ENCODE peak calls at places on chromosomes 2 and 18, in nine cellular contexts. One of them, this sample, is unnamed.

GRCh38 chr2:222903234-222904220 is 42.7 kb downstream of the ACSL3 start:
- DNase-seq in GM10248: peak; percentile 66
- DNase-seq in RWPE1: peak; percentile 42
- DNase-seq in heart left ventricle: no peak
- DNase-seq in HepG2: peak; percentile 86
- DNase-seq in GM20000: peak; percentile 63
- DNase-seq in WTC11: no peak
- DNase-seq in fibroblast of mammary gland: peak; percentile 71
- DNase-seq in OCI-LY7: peak; percentile 67
- DNase-seq in this sample: no peak

GRCh38 chr2:197599285-197599965 is 76.0 kb downstream of the RFTN2 start:
- DNase-seq in GM10248: peak; percentile 51
- DNase-seq in RWPE1: peak; percentile 42
- DNase-seq in heart left ventricle: no peak
- DNase-seq in HepG2: peak; percentile 69
- DNase-seq in GM20000: peak; percentile 60
- DNase-seq in WTC11: peak; percentile 32
- DNase-seq in fibroblast of mammary gland: peak; percentile 71
- DNase-seq in OCI-LY7: peak; percentile 63
- DNase-seq in this sample: no peak

GRCh38 chr2:134310450-134311079 is 56.7 kb downstream of the MGAT5 start:
- DNase-seq in GM10248: no peak
- DNase-seq in RWPE1: no peak
- DNase-seq in heart left ventricle: no peak
- DNase-seq in HepG2: no peak
- DNase-seq in GM20000: no peak
- DNase-seq in WTC11: no peak
- DNase-seq in fibroblast of mammary gland: peak; percentile 4
- DNase-seq in OCI-LY7: no peak
- DNase-seq in this sample: no peak

GRCh38 chr2:170324640-170325046 is 146.7 kb downstream of the MYO3B start:
- DNase-seq in GM10248: peak; percentile 43
- DNase-seq in RWPE1: peak; percentile 30
- DNase-seq in heart left ventricle: no peak
- DNase-seq in HepG2: peak; percentile 51
- DNase-seq in GM20000: peak; percentile 41
- DNase-seq in WTC11: peak; percentile 74
- DNase-seq in fibroblast of mammary gland: peak; percentile 47
- DNase-seq in OCI-LY7: peak; percentile 73
- DNase-seq in this sample: no peak

GRCh38 chr2:17171446-17172049 is 346.7 kb downstream of the RAD51AP2 start:
- DNase-seq in GM10248: no peak
- DNase-seq in RWPE1: peak; percentile 20
- DNase-seq in heart left ventricle: no peak
- DNase-seq in HepG2: peak; percentile 45
- DNase-seq in GM20000: no peak
- DNase-seq in WTC11: peak; percentile 68
- DNase-seq in fibroblast of mammary gland: peak; percentile 5
- DNase-seq in OCI-LY7: peak; percentile 19
- DNase-seq in this sample: no peak

GRCh38 chr2:206805922-206806607 is 40.7 kb downstream of the FASTKD2 start:
- DNase-seq in GM10248: no peak
- DNase-seq in RWPE1: no peak
- DNase-seq in heart left ventricle: no peak
- DNase-seq in HepG2: no peak
- DNase-seq in GM20000: no peak
- DNase-seq in WTC11: no peak
- DNase-seq in fibroblast of mammary gland: peak; percentile 61
- DNase-seq in OCI-LY7: no peak
- DNase-seq in this sample: peak; percentile 10

GRCh38 chr2:100059638-100060037 is 82.8 kb downstream of the AFF3 start:
- DNase-seq in GM10248: no peak
- DNase-seq in RWPE1: no peak
- DNase-seq in heart left ventricle: no peak
- DNase-seq in HepG2: no peak
- DNase-seq in GM20000: no peak
- DNase-seq in WTC11: no peak
- DNase-seq in fibroblast of mammary gland: no peak
- DNase-seq in OCI-LY7: no peak
- DNase-seq in this sample: no peak

GRCh38 chr2:127625146-127625943 is 20.6 kb upstream of the GPR17 start:
- DNase-seq in GM10248: no peak
- DNase-seq in RWPE1: no peak
- DNase-seq in heart left ventricle: peak; percentile 30
- DNase-seq in HepG2: no peak
- DNase-seq in GM20000: no peak
- DNase-seq in WTC11: no peak
- DNase-seq in fibroblast of mammary gland: no peak
- DNase-seq in OCI-LY7: no peak
- DNase-seq in this sample: no peak

GRCh38 chr2:200399046-200399445 is 92.6 kb downstream of the SPATS2L start:
- DNase-seq in GM10248: no peak
- DNase-seq in RWPE1: no peak
- DNase-seq in heart left ventricle: no peak
- DNase-seq in HepG2: no peak
- DNase-seq in GM20000: no peak
- DNase-seq in WTC11: no peak
- DNase-seq in fibroblast of mammary gland: peak; percentile 75
- DNase-seq in OCI-LY7: no peak
- DNase-seq in this sample: no peak

GRCh38 chr2:39492095-39492590 is 55.1 kb upstream of the MAP4K3 start:
- DNase-seq in GM10248: peak; percentile 84
- DNase-seq in RWPE1: peak; percentile 86
- DNase-seq in heart left ventricle: no peak
- DNase-seq in HepG2: peak; percentile 94
- DNase-seq in GM20000: peak; percentile 77
- DNase-seq in WTC11: no peak
- DNase-seq in fibroblast of mammary gland: peak; percentile 98
- DNase-seq in OCI-LY7: peak; percentile 94
- DNase-seq in this sample: peak; percentile 78

GRCh38 chr18:73924316-73924715 is 223.3 kb downstream of the FBXO15 start:
- DNase-seq in GM10248: no peak
- DNase-seq in RWPE1: no peak
- DNase-seq in heart left ventricle: no peak
- DNase-seq in HepG2: no peak
- DNase-seq in GM20000: no peak
- DNase-seq in WTC11: no peak
- DNase-seq in fibroblast of mammary gland: no peak
- DNase-seq in OCI-LY7: no peak
- DNase-seq in this sample: peak; percentile 22

GRCh38 chr2:45773909-45774308 is 122.4 kb downstream of the PRKCE start:
- DNase-seq in GM10248: no peak
- DNase-seq in RWPE1: no peak
- DNase-seq in heart left ventricle: no peak
- DNase-seq in HepG2: no peak
- DNase-seq in GM20000: no peak
- DNase-seq in WTC11: no peak
- DNase-seq in fibroblast of mammary gland: no peak
- DNase-seq in OCI-LY7: no peak
- DNase-seq in this sample: no peak

GRCh38 chr18:61727241-61727640 is 165.6 kb downstream of the RNF152 start:
- DNase-seq in GM10248: no peak
- DNase-seq in RWPE1: no peak
- DNase-seq in heart left ventricle: no peak
- DNase-seq in HepG2: no peak
- DNase-seq in GM20000: no peak
- DNase-seq in WTC11: no peak
- DNase-seq in fibroblast of mammary gland: peak; percentile 63
- DNase-seq in OCI-LY7: no peak
- DNase-seq in this sample: no peak

GRCh38 chr2:204483497-204484164 is 61.6 kb upstream of the PARD3B start:
- DNase-seq in GM10248: no peak
- DNase-seq in RWPE1: no peak
- DNase-seq in heart left ventricle: no peak
- DNase-seq in HepG2: peak; percentile 16
- DNase-seq in GM20000: no peak
- DNase-seq in WTC11: no peak
- DNase-seq in fibroblast of mammary gland: no peak
- DNase-seq in OCI-LY7: no peak
- DNase-seq in this sample: no peak

GRCh38 chr2:223944166-223944703 is 900 bp downstream of the WDFY1 start:
- DNase-seq in GM10248: no peak
- DNase-seq in RWPE1: peak; percentile 41
- DNase-seq in heart left ventricle: peak; percentile 49
- DNase-seq in HepG2: peak; percentile 51
- DNase-seq in GM20000: peak; percentile 41
- DNase-seq in WTC11: peak; percentile 73
- DNase-seq in fibroblast of mammary gland: no peak
- DNase-seq in OCI-LY7: no peak
- DNase-seq in this sample: no peak

GRCh38 chr18:10006261-10006903 is 92.6 kb downstream of the VAPA start:
- DNase-seq in GM10248: no peak
- DNase-seq in RWPE1: peak; percentile 26
- DNase-seq in heart left ventricle: no peak
- DNase-seq in HepG2: no peak
- DNase-seq in GM20000: no peak
- DNase-seq in WTC11: no peak
- DNase-seq in fibroblast of mammary gland: peak; percentile 47
- DNase-seq in OCI-LY7: peak; percentile 30
- DNase-seq in this sample: peak; percentile 34

GRCh38 chr2:237547841-237548416 is 18.4 kb upstream of the PRLH start:
- DNase-seq in GM10248: no peak
- DNase-seq in RWPE1: no peak
- DNase-seq in heart left ventricle: no peak
- DNase-seq in HepG2: peak; percentile 30
- DNase-seq in GM20000: no peak
- DNase-seq in WTC11: peak; percentile 62
- DNase-seq in fibroblast of mammary gland: no peak
- DNase-seq in OCI-LY7: no peak
- DNase-seq in this sample: no peak

GRCh38 chr2:181684454-181685149 is 4.3 kb upstream of the NEUROD1 start:
- DNase-seq in GM10248: no peak
- DNase-seq in RWPE1: no peak
- DNase-seq in heart left ventricle: no peak
- DNase-seq in HepG2: no peak
- DNase-seq in GM20000: no peak
- DNase-seq in WTC11: no peak
- DNase-seq in fibroblast of mammary gland: no peak
- DNase-seq in OCI-LY7: no peak
- DNase-seq in this sample: no peak

GRCh38 chr2:191369034-191369433 is 123.8 kb downstream of the MYO1B start:
- DNase-seq in GM10248: no peak
- DNase-seq in RWPE1: peak; percentile 12
- DNase-seq in heart left ventricle: no peak
- DNase-seq in HepG2: no peak
- DNase-seq in GM20000: no peak
- DNase-seq in WTC11: no peak
- DNase-seq in fibroblast of mammary gland: peak; percentile 34
- DNase-seq in OCI-LY7: no peak
- DNase-seq in this sample: no peak

GRCh38 chr2:53842891-53843290 is 16.9 kb downstream of the GPR75 start:
- DNase-seq in GM10248: no peak
- DNase-seq in RWPE1: no peak
- DNase-seq in heart left ventricle: no peak
- DNase-seq in HepG2: no peak
- DNase-seq in GM20000: no peak
- DNase-seq in WTC11: no peak
- DNase-seq in fibroblast of mammary gland: no peak
- DNase-seq in OCI-LY7: no peak
- DNase-seq in this sample: no peak

GRCh38 chr2:39252888-39253518 is 9.2 kb upstream of the CDKL4 start:
- DNase-seq in GM10248: no peak
- DNase-seq in RWPE1: no peak
- DNase-seq in heart left ventricle: peak; percentile 48
- DNase-seq in HepG2: no peak
- DNase-seq in GM20000: no peak
- DNase-seq in WTC11: no peak
- DNase-seq in fibroblast of mammary gland: no peak
- DNase-seq in OCI-LY7: no peak
- DNase-seq in this sample: no peak

GRCh38 chr2:202016579-202017227 is 17.0 kb upstream of the FZD7 start:
- DNase-seq in GM10248: no peak
- DNase-seq in RWPE1: no peak
- DNase-seq in heart left ventricle: peak; percentile 55
- DNase-seq in HepG2: no peak
- DNase-seq in GM20000: no peak
- DNase-seq in WTC11: no peak
- DNase-seq in fibroblast of mammary gland: no peak
- DNase-seq in OCI-LY7: no peak
- DNase-seq in this sample: no peak

GRCh38 chr18:63741769-63742168 is 33.4 kb upstream of the SERPINB7 start:
- DNase-seq in GM10248: no peak
- DNase-seq in RWPE1: peak; percentile 11
- DNase-seq in heart left ventricle: no peak
- DNase-seq in HepG2: no peak
- DNase-seq in GM20000: no peak
- DNase-seq in WTC11: no peak
- DNase-seq in fibroblast of mammary gland: peak; percentile 64
- DNase-seq in OCI-LY7: no peak
- DNase-seq in this sample: no peak
- TF ChIP-seq CTCF in GM10248: no peak
- TF ChIP-seq CTCF in RWPE1: peak; percentile 68
- TF ChIP-seq CTCF in heart left ventricle: no peak
- TF ChIP-seq CTCF in HepG2: no peak
- TF ChIP-seq CTCF in GM20000: no peak
- TF ChIP-seq CTCF in WTC11: no peak
- TF ChIP-seq CTCF in fibroblast of mammary gland: peak; percentile 73
- TF ChIP-seq CTCF in OCI-LY7: no peak
- TF ChIP-seq CTCF in this sample: peak; percentile 51

GRCh38 chr18:63951302-63951705 is 2.2 kb downstream of the HMSD start:
- DNase-seq in GM10248: no peak
- DNase-seq in RWPE1: no peak
- DNase-seq in heart left ventricle: no peak
- DNase-seq in HepG2: no peak
- DNase-seq in GM20000: peak; percentile 49
- DNase-seq in WTC11: no peak
- DNase-seq in fibroblast of mammary gland: peak; percentile 52
- DNase-seq in OCI-LY7: no peak
- DNase-seq in this sample: no peak
- TF ChIP-seq CTCF in GM10248: no peak
- TF ChIP-seq CTCF in RWPE1: no peak
- TF ChIP-seq CTCF in heart left ventricle: no peak
- TF ChIP-seq CTCF in HepG2: no peak
- TF ChIP-seq CTCF in GM20000: no peak
- TF ChIP-seq CTCF in WTC11: no peak
- TF ChIP-seq CTCF in fibroblast of mammary gland: peak; percentile 37
- TF ChIP-seq CTCF in OCI-LY7: no peak
- TF ChIP-seq CTCF in this sample: peak; percentile 7

GRCh38 chr18:58758606-58759005 is 87.3 kb downstream of the MALT1 start:
- DNase-seq in GM10248: no peak
- DNase-seq in RWPE1: no peak
- DNase-seq in heart left ventricle: no peak
- DNase-seq in HepG2: no peak
- DNase-seq in GM20000: no peak
- DNase-seq in WTC11: no peak
- DNase-seq in fibroblast of mammary gland: no peak
- DNase-seq in OCI-LY7: no peak
- DNase-seq in this sample: no peak
- TF ChIP-seq CTCF in GM10248: no peak
- TF ChIP-seq CTCF in RWPE1: no peak
- TF ChIP-seq CTCF in heart left ventricle: no peak
- TF ChIP-seq CTCF in HepG2: no peak
- TF ChIP-seq CTCF in GM20000: no peak
- TF ChIP-seq CTCF in WTC11: no peak
- TF ChIP-seq CTCF in fibroblast of mammary gland: no peak
- TF ChIP-seq CTCF in OCI-LY7: no peak
- TF ChIP-seq CTCF in this sample: no peak

DNA sequence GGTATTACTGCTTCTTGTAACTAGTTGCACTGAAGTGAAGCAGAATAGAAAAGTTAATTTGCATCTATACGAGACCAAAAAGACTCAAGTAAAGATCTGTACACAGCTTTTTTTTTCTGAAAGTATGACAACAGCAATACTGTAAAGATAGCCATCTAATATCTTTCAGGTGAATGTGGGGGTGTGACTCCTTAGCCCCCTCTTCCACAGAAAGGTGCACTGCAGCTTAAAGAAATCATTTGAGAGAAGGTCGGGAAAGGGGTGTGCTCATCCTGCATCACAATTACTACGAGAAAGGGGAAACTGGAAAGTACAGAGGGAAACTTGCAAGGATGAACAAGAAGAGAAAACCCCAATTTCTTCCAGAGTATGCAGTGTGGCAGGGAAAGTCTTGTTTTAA is 255.6 kb downstream of the CCDC178 start:
- DNase-seq in GM10248: no peak
- DNase-seq in RWPE1: no peak
- DNase-seq in heart left ventricle: no peak
- DNase-seq in HepG2: no peak
- DNase-seq in GM20000: no peak
- DNase-seq in WTC11: peak; percentile 12
- DNase-seq in fibroblast of mammary gland: no peak
- DNase-seq in OCI-LY7: no peak
- DNase-seq in this sample: no peak
- TF ChIP-seq CTCF in GM10248: no peak
- TF ChIP-seq CTCF in RWPE1: no peak
- TF ChIP-seq CTCF in heart left ventricle: no peak
- TF ChIP-seq CTCF in HepG2: no peak
- TF ChIP-seq CTCF in GM20000: no peak
- TF ChIP-seq CTCF in WTC11: peak; percentile 10
- TF ChIP-seq CTCF in fibroblast of mammary gland: no peak
- TF ChIP-seq CTCF in OCI-LY7: peak; percentile 25
- TF ChIP-seq CTCF in this sample: no peak

This sample was measured in AG09319.